ENCODE peak calls at places on chromosomes 6 and 20, in ten cellular contexts. O, G, B, F, J, D, M, S, Y and Z are unnamed samples.

GRCh38 chr6:48032156-48032555 is 78.8 kb downstream of the PTCHD4 start:
- DNase-seq in O (peak), G (no peak), B (peak), F (no peak), J (no peak), D (no peak), M (no peak), S (no peak), Y (no peak), Z (no peak)

GRCh38 chr6:37617073-37617472 is 80.6 kb downstream of the MDGA1 start:
- DNase-seq in O (no peak), G (no peak), B (no peak), F (no peak), J (no peak), D (no peak), M (no peak), S (no peak), Y (no peak), Z (no peak)

GRCh38 chr6:157610451-157610999 is 212.5 kb upstream of the SNX9 start:
- DNase-seq in O (no peak), G (no peak), B (no peak), F (no peak), J (no peak), D (no peak), M (no peak), S (no peak), Y (no peak), Z (no peak)

GRCh38 chr6:41584668-41585205 is 38.6 kb downstream of the FOXP4 start:
- DNase-seq in O (no peak), G (no peak), B (no peak), F (no peak), J (no peak), D (no peak), M (no peak), S (no peak), Y (peak), Z (no peak)

GRCh38 chr6:46949662-46950280 is 28.0 kb upstream of the ADGRF5 start:
- DNase-seq in O (no peak), G (no peak), B (no peak), F (no peak), J (no peak), D (no peak), M (no peak), S (no peak), Y (no peak), Z (no peak)

GRCh38 chr6:102474041-102474807 is 1080.7 kb downstream of the GRIK2 start:
- DNase-seq in O (no peak), G (no peak), B (no peak), F (no peak), J (no peak), D (no peak), M (peak), S (no peak), Y (no peak), Z (no peak)

GRCh38 chr20:32743237-32744112 is at the start of gene COMMD7:
- DNase-seq in O (peak), G (peak), B (peak), F (peak), J (no peak), D (peak), M (peak), S (no peak), Y (peak), Z (no peak)

GRCh38 chr20:57473246-57474042 is 51.5 kb downstream of the CTCFL start:
- DNase-seq in O (no peak), G (peak), B (peak), F (peak), J (no peak), D (no peak), M (peak), S (no peak), Y (peak), Z (no peak)

GRCh38 chr20:35007413-35007812 is 51.7 kb downstream of the MYH7B start:
- DNase-seq in O (no peak), G (no peak), B (no peak), F (no peak), J (no peak), D (no peak), M (no peak), S (no peak), Y (no peak), Z (no peak)